ENCODE peak calls at places on chromosomes 1 and 21, in nine cellular contexts. One of them, this sample, is unnamed.

GRCh38 chr1:21089711-21090110 is 87.0 kb downstream of the EIF4G3 start:
- DNase-seq in NCI-H146: no peak
- DNase-seq in activated naive CD4-positive, alpha-beta T cell treated with anti-CD3 and anti-CD28 coated beads, Interleukin-2, amount 50 U/mL, for 72 hours: no peak
- DNase-seq in HFFc6: no peak
- DNase-seq in ascending aorta: no peak
- DNase-seq in CD14-positive monocyte: no peak
- DNase-seq in NCI-H226: no peak
- DNase-seq in ureter: no peak
- DNase-seq in AG08395: no peak
- DNase-seq in this sample: no peak

GRCh38 chr1:116667577-116668105 is at the start of gene IGSF3:
- DNase-seq in AG08395: peak
- DNase-seq in NCI-H146: peak
- DNase-seq in NCI-H226: peak
- DNase-seq in ascending aorta: peak
- DNase-seq in CD14-positive monocyte: peak
- DNase-seq in ureter: peak
- DNase-seq in activated naive CD4-positive, alpha-beta T cell treated with anti-CD3 and anti-CD28 coated beads, Interleukin-2, amount 50 U/mL, for 72 hours: no peak
- DNase-seq in HFFc6: no peak
- DNase-seq in this sample: no peak

GRCh38 chr1:198893141-198893540 is 254.3 kb downstream of the PTPRC start:
- DNase-seq in NCI-H226: no peak
- DNase-seq in CD14-positive monocyte: no peak
- DNase-seq in NCI-H146: no peak
- DNase-seq in ureter: no peak
- DNase-seq in ascending aorta: no peak
- DNase-seq in activated naive CD4-positive, alpha-beta T cell treated with anti-CD3 and anti-CD28 coated beads, Interleukin-2, amount 50 U/mL, for 72 hours: no peak
- DNase-seq in AG08395: no peak
- DNase-seq in HFFc6: no peak
- DNase-seq in this sample: no peak

GRCh38 chr1:38567401-38567800 is 292.2 kb downstream of the RRAGC start:
- DNase-seq in ureter: no peak
- DNase-seq in activated naive CD4-positive, alpha-beta T cell treated with anti-CD3 and anti-CD28 coated beads, Interleukin-2, amount 50 U/mL, for 72 hours: no peak
- DNase-seq in NCI-H146: no peak
- DNase-seq in NCI-H226: no peak
- DNase-seq in HFFc6: no peak
- DNase-seq in CD14-positive monocyte: no peak
- DNase-seq in ascending aorta: no peak
- DNase-seq in AG08395: no peak
- DNase-seq in this sample: no peak

GRCh38 chr1:96482615-96483014 is 239.0 kb upstream of the PTBP2 start:
- DNase-seq in HFFc6: no peak
- DNase-seq in AG08395: no peak
- DNase-seq in CD14-positive monocyte: no peak
- DNase-seq in NCI-H146: no peak
- DNase-seq in ascending aorta: no peak
- DNase-seq in NCI-H226: no peak
- DNase-seq in activated naive CD4-positive, alpha-beta T cell treated with anti-CD3 and anti-CD28 coated beads, Interleukin-2, amount 50 U/mL, for 72 hours: no peak
- DNase-seq in ureter: no peak
- DNase-seq in this sample: no peak

GRCh38 chr1:155078496-155079209 is at the start of gene EFNA3:
- DNase-seq in NCI-H146: peak
- DNase-seq in activated naive CD4-positive, alpha-beta T cell treated with anti-CD3 and anti-CD28 coated beads, Interleukin-2, amount 50 U/mL, for 72 hours: no peak
- DNase-seq in NCI-H226: peak
- DNase-seq in CD14-positive monocyte: no peak
- DNase-seq in ureter: no peak
- DNase-seq in HFFc6: no peak
- DNase-seq in ascending aorta: peak
- DNase-seq in AG08395: peak
- DNase-seq in this sample: no peak

GRCh38 chr1:243266231-243266630 is 10.4 kb downstream of the SDCCAG8 start:
- DNase-seq in NCI-H146: no peak
- DNase-seq in CD14-positive monocyte: no peak
- DNase-seq in ascending aorta: no peak
- DNase-seq in HFFc6: no peak
- DNase-seq in activated naive CD4-positive, alpha-beta T cell treated with anti-CD3 and anti-CD28 coated beads, Interleukin-2, amount 50 U/mL, for 72 hours: no peak
- DNase-seq in ureter: no peak
- DNase-seq in NCI-H226: no peak
- DNase-seq in AG08395: no peak
- DNase-seq in this sample: no peak

GRCh38 chr1:91884459-91885290 is 1.3 kb downstream of the TGFBR3 start:
- DNase-seq in activated naive CD4-positive, alpha-beta T cell treated with anti-CD3 and anti-CD28 coated beads, Interleukin-2, amount 50 U/mL, for 72 hours: no peak
- DNase-seq in NCI-H146: peak
- DNase-seq in CD14-positive monocyte: no peak
- DNase-seq in AG08395: no peak
- DNase-seq in ureter: no peak
- DNase-seq in ascending aorta: no peak
- DNase-seq in HFFc6: no peak
- DNase-seq in NCI-H226: no peak
- DNase-seq in this sample: no peak

GRCh38 chr1:15610167-15610566 is 7.1 kb upstream of the DDI2 start:
- DNase-seq in ureter: no peak
- DNase-seq in NCI-H226: no peak
- DNase-seq in AG08395: no peak
- DNase-seq in HFFc6: no peak
- DNase-seq in activated naive CD4-positive, alpha-beta T cell treated with anti-CD3 and anti-CD28 coated beads, Interleukin-2, amount 50 U/mL, for 72 hours: no peak
- DNase-seq in NCI-H146: no peak
- DNase-seq in CD14-positive monocyte: no peak
- DNase-seq in ascending aorta: no peak
- DNase-seq in this sample: no peak

GRCh38 chr1:111541721-111542120 is 38.3 kb upstream of the ADORA3 start:
- DNase-seq in NCI-H226: peak
- DNase-seq in AG08395: peak
- DNase-seq in ureter: no peak
- DNase-seq in activated naive CD4-positive, alpha-beta T cell treated with anti-CD3 and anti-CD28 coated beads, Interleukin-2, amount 50 U/mL, for 72 hours: no peak
- DNase-seq in ascending aorta: no peak
- DNase-seq in CD14-positive monocyte: no peak
- DNase-seq in NCI-H146: no peak
- DNase-seq in HFFc6: peak
- DNase-seq in this sample: no peak

GRCh38 chr1:201693887-201694614 is 134.9 kb upstream of the IPO9 start:
- DNase-seq in CD14-positive monocyte: no peak
- DNase-seq in ascending aorta: no peak
- DNase-seq in ureter: no peak
- DNase-seq in activated naive CD4-positive, alpha-beta T cell treated with anti-CD3 and anti-CD28 coated beads, Interleukin-2, amount 50 U/mL, for 72 hours: no peak
- DNase-seq in NCI-H226: no peak
- DNase-seq in HFFc6: no peak
- DNase-seq in AG08395: no peak
- DNase-seq in NCI-H146: no peak
- DNase-seq in this sample: no peak

GRCh38 chr1:54614024-54614423 is 9.3 kb downstream of the FAM151A start:
- DNase-seq in HFFc6: no peak
- DNase-seq in ascending aorta: peak
- DNase-seq in AG08395: no peak
- DNase-seq in CD14-positive monocyte: no peak
- DNase-seq in ureter: no peak
- DNase-seq in NCI-H146: no peak
- DNase-seq in NCI-H226: no peak
- DNase-seq in activated naive CD4-positive, alpha-beta T cell treated with anti-CD3 and anti-CD28 coated beads, Interleukin-2, amount 50 U/mL, for 72 hours: no peak
- DNase-seq in this sample: no peak

GRCh38 chr1:37449936-37450335 is 24.4 kb upstream of the ZC3H12A start:
- DNase-seq in AG08395: no peak
- DNase-seq in activated naive CD4-positive, alpha-beta T cell treated with anti-CD3 and anti-CD28 coated beads, Interleukin-2, amount 50 U/mL, for 72 hours: no peak
- DNase-seq in ascending aorta: no peak
- DNase-seq in CD14-positive monocyte: peak
- DNase-seq in HFFc6: no peak
- DNase-seq in ureter: no peak
- DNase-seq in NCI-H146: no peak
- DNase-seq in NCI-H226: no peak
- DNase-seq in this sample: no peak

GRCh38 chr1:13702425-13703127 is 2.6 kb downstream of the PRDM2 start:
- DNase-seq in NCI-H146: no peak
- DNase-seq in NCI-H226: no peak
- DNase-seq in AG08395: no peak
- DNase-seq in HFFc6: no peak
- DNase-seq in ascending aorta: no peak
- DNase-seq in ureter: no peak
- DNase-seq in activated naive CD4-positive, alpha-beta T cell treated with anti-CD3 and anti-CD28 coated beads, Interleukin-2, amount 50 U/mL, for 72 hours: no peak
- DNase-seq in CD14-positive monocyte: no peak
- DNase-seq in this sample: no peak

GRCh38 chr1:29682171-29682917 is 446.0 kb downstream of the PTPRU start:
- DNase-seq in ascending aorta: peak
- DNase-seq in activated naive CD4-positive, alpha-beta T cell treated with anti-CD3 and anti-CD28 coated beads, Interleukin-2, amount 50 U/mL, for 72 hours: no peak
- DNase-seq in HFFc6: no peak
- DNase-seq in CD14-positive monocyte: no peak
- DNase-seq in NCI-H146: no peak
- DNase-seq in NCI-H226: no peak
- DNase-seq in ureter: peak
- DNase-seq in AG08395: no peak
- DNase-seq in this sample: no peak

GRCh38 chr1:168945870-168946269 is 160.6 kb upstream of the ATP1B1 start:
- DNase-seq in AG08395: no peak
- DNase-seq in HFFc6: no peak
- DNase-seq in ascending aorta: peak
- DNase-seq in activated naive CD4-positive, alpha-beta T cell treated with anti-CD3 and anti-CD28 coated beads, Interleukin-2, amount 50 U/mL, for 72 hours: no peak
- DNase-seq in NCI-H226: no peak
- DNase-seq in ureter: peak
- DNase-seq in NCI-H146: peak
- DNase-seq in CD14-positive monocyte: no peak
- DNase-seq in this sample: no peak

GRCh38 chr1:192539450-192540132 is 36.0 kb upstream of the RGS1 start:
- DNase-seq in ascending aorta: no peak
- DNase-seq in NCI-H226: peak
- DNase-seq in NCI-H146: no peak
- DNase-seq in AG08395: peak
- DNase-seq in activated naive CD4-positive, alpha-beta T cell treated with anti-CD3 and anti-CD28 coated beads, Interleukin-2, amount 50 U/mL, for 72 hours: no peak
- DNase-seq in HFFc6: peak
- DNase-seq in CD14-positive monocyte: no peak
- DNase-seq in ureter: no peak
- DNase-seq in this sample: peak

GRCh38 chr21:18170221-18170620 is 74.4 kb upstream of the CHODL start:
- DNase-seq in ureter: no peak
- DNase-seq in activated naive CD4-positive, alpha-beta T cell treated with anti-CD3 and anti-CD28 coated beads, Interleukin-2, amount 50 U/mL, for 72 hours: no peak
- DNase-seq in AG08395: no peak
- DNase-seq in ascending aorta: no peak
- DNase-seq in HFFc6: no peak
- DNase-seq in NCI-H226: no peak
- DNase-seq in NCI-H146: no peak
- DNase-seq in CD14-positive monocyte: no peak
- DNase-seq in this sample: no peak

GRCh38 chr1:204266504-204267034 is 52.8 kb upstream of the GOLT1A start:
- DNase-seq in HFFc6: no peak
- DNase-seq in AG08395: peak
- DNase-seq in NCI-H146: no peak
- DNase-seq in ureter: no peak
- DNase-seq in NCI-H226: no peak
- DNase-seq in ascending aorta: no peak
- DNase-seq in CD14-positive monocyte: no peak
- DNase-seq in activated naive CD4-positive, alpha-beta T cell treated with anti-CD3 and anti-CD28 coated beads, Interleukin-2, amount 50 U/mL, for 72 hours: no peak
- DNase-seq in this sample: no peak

GRCh38 chr1:243514927-243515326 is 259.1 kb downstream of the SDCCAG8 start:
- DNase-seq in activated naive CD4-positive, alpha-beta T cell treated with anti-CD3 and anti-CD28 coated beads, Interleukin-2, amount 50 U/mL, for 72 hours: no peak
- DNase-seq in HFFc6: no peak
- DNase-seq in CD14-positive monocyte: no peak
- DNase-seq in AG08395: no peak
- DNase-seq in ascending aorta: no peak
- DNase-seq in ureter: no peak
- DNase-seq in NCI-H226: no peak
- DNase-seq in NCI-H146: no peak
- DNase-seq in this sample: no peak

GRCh38 chr1:82317671-82318070 is 516.9 kb downstream of the ADGRL2 start:
- DNase-seq in HFFc6: no peak
- DNase-seq in activated naive CD4-positive, alpha-beta T cell treated with anti-CD3 and anti-CD28 coated beads, Interleukin-2, amount 50 U/mL, for 72 hours: no peak
- DNase-seq in ureter: no peak
- DNase-seq in AG08395: no peak
- DNase-seq in NCI-H226: peak
- DNase-seq in ascending aorta: no peak
- DNase-seq in NCI-H146: no peak
- DNase-seq in CD14-positive monocyte: no peak
- DNase-seq in this sample: no peak

GRCh38 chr1:21568006-21568746 is 59.0 kb downstream of the ALPL start:
- DNase-seq in AG08395: no peak
- DNase-seq in activated naive CD4-positive, alpha-beta T cell treated with anti-CD3 and anti-CD28 coated beads, Interleukin-2, amount 50 U/mL, for 72 hours: no peak
- DNase-seq in CD14-positive monocyte: no peak
- DNase-seq in ureter: no peak
- DNase-seq in HFFc6: peak
- DNase-seq in NCI-H146: no peak
- DNase-seq in NCI-H226: peak
- DNase-seq in ascending aorta: no peak
- DNase-seq in this sample: no peak

GRCh38 chr21:44779417-44780139 is 22.0 kb downstream of the UBE2G2 start:
- DNase-seq in NCI-H226: no peak
- DNase-seq in NCI-H146: no peak
- DNase-seq in ascending aorta: no peak
- DNase-seq in ureter: no peak
- DNase-seq in HFFc6: peak
- DNase-seq in CD14-positive monocyte: no peak
- DNase-seq in AG08395: no peak
- DNase-seq in activated naive CD4-positive, alpha-beta T cell treated with anti-CD3 and anti-CD28 coated beads, Interleukin-2, amount 50 U/mL, for 72 hours: no peak
- DNase-seq in this sample: no peak

GRCh38 chr1:211469113-211469512 is 22.8 kb downstream of the RD3 start:
- DNase-seq in ureter: no peak
- DNase-seq in CD14-positive monocyte: no peak
- DNase-seq in activated naive CD4-positive, alpha-beta T cell treated with anti-CD3 and anti-CD28 coated beads, Interleukin-2, amount 50 U/mL, for 72 hours: no peak
- DNase-seq in AG08395: no peak
- DNase-seq in ascending aorta: no peak
- DNase-seq in NCI-H146: no peak
- DNase-seq in HFFc6: no peak
- DNase-seq in NCI-H226: no peak
- DNase-seq in this sample: no peak

GRCh38 chr1:12001249-12001917 is 17.9 kb upstream of the MIIP start:
- DNase-seq in NCI-H146: no peak
- DNase-seq in HFFc6: no peak
- DNase-seq in NCI-H226: no peak
- DNase-seq in ascending aorta: no peak
- DNase-seq in CD14-positive monocyte: no peak
- DNase-seq in activated naive CD4-positive, alpha-beta T cell treated with anti-CD3 and anti-CD28 coated beads, Interleukin-2, amount 50 U/mL, for 72 hours: no peak
- DNase-seq in ureter: no peak
- DNase-seq in AG08395: no peak
- DNase-seq in this sample: peak

This sample was measured in AG04450.